ENCODE peak calls at places on chromosomes 13 and 19, in six cellular contexts. One of them, this sample, is unnamed.
A peak's percentile ranks its signal among the peaks of the same experiment; 100 is the strongest.

GRCh38 chr19:1205114-1206062 is at the start of gene STK11:
- DNase-seq in cardiac fibroblast: peak; percentile 99
- DNase-seq in GM20000: peak; percentile 100
- DNase-seq in psoas muscle: peak; percentile 100
- DNase-seq in fibroblast of pulmonary artery: peak; percentile 97
- DNase-seq in AG04450: peak; percentile 90
- DNase-seq in this sample: peak; percentile 100

GRCh38 chr13:41465215-41465907 is 8.0 kb downstream of the RGCC start:
- DNase-seq in cardiac fibroblast: peak; percentile 62
- DNase-seq in GM20000: peak; percentile 84
- DNase-seq in psoas muscle: peak; percentile 58
- DNase-seq in fibroblast of pulmonary artery: peak; percentile 73
- DNase-seq in AG04450: peak; percentile 53
- DNase-seq in this sample: peak; percentile 87

GRCh38 chr13:23656637-23657036 is 86.4 kb downstream of the TNFRSF19 start:
- DNase-seq in cardiac fibroblast: peak; percentile 51
- DNase-seq in GM20000: no peak
- DNase-seq in psoas muscle: no peak
- DNase-seq in fibroblast of pulmonary artery: peak; percentile 77
- DNase-seq in AG04450: peak; percentile 84
- DNase-seq in this sample: peak; percentile 55

GRCh38 chr19:18895038-18895827 is 725 bp downstream of the CERS1 start:
- DNase-seq in cardiac fibroblast: peak; percentile 33
- DNase-seq in GM20000: peak; percentile 77
- DNase-seq in psoas muscle: peak; percentile 57
- DNase-seq in fibroblast of pulmonary artery: peak; percentile 34
- DNase-seq in AG04450: no peak
- DNase-seq in this sample: no peak

GRCh38 chr13:46211116-46211515 is 612 bp upstream of the LRRC63 start:
- DNase-seq in cardiac fibroblast: no peak
- DNase-seq in GM20000: peak; percentile 44
- DNase-seq in psoas muscle: no peak
- DNase-seq in fibroblast of pulmonary artery: no peak
- DNase-seq in AG04450: no peak
- DNase-seq in this sample: peak; percentile 22

GRCh38 chr19:12784394-12784870 is 6.9 kb upstream of the JUNB start:
- DNase-seq in cardiac fibroblast: no peak
- DNase-seq in GM20000: no peak
- DNase-seq in psoas muscle: no peak
- DNase-seq in fibroblast of pulmonary artery: no peak
- DNase-seq in AG04450: no peak
- DNase-seq in this sample: no peak

GRCh38 chr13:44648392-44649117 is 72.4 kb upstream of the TSC22D1 start:
- DNase-seq in cardiac fibroblast: peak; percentile 39
- DNase-seq in GM20000: peak; percentile 55
- DNase-seq in psoas muscle: no peak
- DNase-seq in fibroblast of pulmonary artery: peak; percentile 31
- DNase-seq in AG04450: no peak
- DNase-seq in this sample: peak; percentile 52

GRCh38 chr19:13817018-13817614 is 21.9 kb downstream of the ZSWIM4 start:
- DNase-seq in cardiac fibroblast: no peak
- DNase-seq in GM20000: no peak
- DNase-seq in psoas muscle: no peak
- DNase-seq in fibroblast of pulmonary artery: no peak
- DNase-seq in AG04450: no peak
- DNase-seq in this sample: no peak

GRCh38 chr19:17703823-17704463 is 15.3 kb upstream of the MAP1S start:
- DNase-seq in cardiac fibroblast: peak; percentile 66
- DNase-seq in GM20000: peak; percentile 79
- DNase-seq in psoas muscle: peak; percentile 55
- DNase-seq in fibroblast of pulmonary artery: peak; percentile 66
- DNase-seq in AG04450: no peak
- DNase-seq in this sample: peak; percentile 84

GRCh38 chr13:48038763-48039162 is 1.2 kb downstream of the NUDT15 start:
- DNase-seq in cardiac fibroblast: no peak
- DNase-seq in GM20000: peak; percentile 20
- DNase-seq in psoas muscle: no peak
- DNase-seq in fibroblast of pulmonary artery: no peak
- DNase-seq in AG04450: no peak
- DNase-seq in this sample: peak; percentile 34

GRCh38 chr19:7519411-7520130 is 2.9 kb upstream of the MCOLN1 start:
- DNase-seq in cardiac fibroblast: no peak
- DNase-seq in GM20000: no peak
- DNase-seq in psoas muscle: no peak
- DNase-seq in fibroblast of pulmonary artery: no peak
- DNase-seq in AG04450: no peak
- DNase-seq in this sample: no peak

GRCh38 chr13:112867301-112867711 is 101.7 kb upstream of the MCF2L start:
- DNase-seq in cardiac fibroblast: no peak
- DNase-seq in GM20000: no peak
- DNase-seq in psoas muscle: no peak
- DNase-seq in fibroblast of pulmonary artery: no peak
- DNase-seq in AG04450: no peak
- DNase-seq in this sample: no peak

GRCh38 chr19:55809381-55810058 is 22.3 kb downstream of the NLRP11 start:
- DNase-seq in cardiac fibroblast: peak; percentile 44
- DNase-seq in GM20000: peak; percentile 55
- DNase-seq in psoas muscle: peak; percentile 27
- DNase-seq in fibroblast of pulmonary artery: peak; percentile 53
- DNase-seq in AG04450: no peak
- DNase-seq in this sample: peak; percentile 45

GRCh38 chr19:46337487-46337886 is 9.4 kb upstream of the PPP5C start:
- DNase-seq in cardiac fibroblast: no peak
- DNase-seq in GM20000: no peak
- DNase-seq in psoas muscle: no peak
- DNase-seq in fibroblast of pulmonary artery: no peak
- DNase-seq in AG04450: no peak
- DNase-seq in this sample: no peak

GRCh38 chr19:19259741-19260140 is 13.4 kb downstream of the TM6SF2 start:
- DNase-seq in cardiac fibroblast: no peak
- DNase-seq in GM20000: no peak
- DNase-seq in psoas muscle: no peak
- DNase-seq in fibroblast of pulmonary artery: peak; percentile 26
- DNase-seq in AG04450: no peak
- DNase-seq in this sample: no peak

GRCh38 chr13:43087960-43088580 is 64.7 kb downstream of the DNAJC15 start:
- DNase-seq in cardiac fibroblast: peak; percentile 63
- DNase-seq in GM20000: no peak
- DNase-seq in psoas muscle: no peak
- DNase-seq in fibroblast of pulmonary artery: peak; percentile 65
- DNase-seq in AG04450: no peak
- DNase-seq in this sample: no peak

GRCh38 chr13:32383836-32384618 is 43.9 kb downstream of the N4BP2L1 start:
- DNase-seq in cardiac fibroblast: no peak
- DNase-seq in GM20000: no peak
- DNase-seq in psoas muscle: no peak
- DNase-seq in fibroblast of pulmonary artery: no peak
- DNase-seq in AG04450: no peak
- DNase-seq in this sample: no peak

GRCh38 chr19:41801682-41802317 is 5.4 kb downstream of the CEACAM3 start:
- DNase-seq in cardiac fibroblast: no peak
- DNase-seq in GM20000: no peak
- DNase-seq in psoas muscle: no peak
- DNase-seq in fibroblast of pulmonary artery: no peak
- DNase-seq in AG04450: no peak
- DNase-seq in this sample: no peak

GRCh38 chr19:51181913-51182419 is 39.9 kb downstream of the SIGLEC7 start:
- DNase-seq in cardiac fibroblast: no peak
- DNase-seq in GM20000: no peak
- DNase-seq in psoas muscle: no peak
- DNase-seq in fibroblast of pulmonary artery: no peak
- DNase-seq in AG04450: no peak
- DNase-seq in this sample: no peak

GRCh38 chr19:46413262-46414031 is at the start of gene CCDC8:
- DNase-seq in cardiac fibroblast: peak; percentile 99
- DNase-seq in GM20000: no peak
- DNase-seq in psoas muscle: peak; percentile 75
- DNase-seq in fibroblast of pulmonary artery: peak; percentile 96
- DNase-seq in AG04450: peak; percentile 87
- DNase-seq in this sample: no peak

GRCh38 chr13:45269204-45269603 is 68.4 kb upstream of the KCTD4 start:
- DNase-seq in cardiac fibroblast: peak; percentile 27
- DNase-seq in GM20000: no peak
- DNase-seq in psoas muscle: no peak
- DNase-seq in fibroblast of pulmonary artery: peak; percentile 35
- DNase-seq in AG04450: no peak
- DNase-seq in this sample: no peak

GRCh38 chr19:42089191-42089750 is 13.3 kb downstream of the ZNF574 start:
- DNase-seq in cardiac fibroblast: no peak
- DNase-seq in GM20000: no peak
- DNase-seq in psoas muscle: no peak
- DNase-seq in fibroblast of pulmonary artery: no peak
- DNase-seq in AG04450: no peak
- DNase-seq in this sample: no peak

GRCh38 chr19:45299719-45300118 is 23.0 kb downstream of the CKM start:
- DNase-seq in cardiac fibroblast: no peak
- DNase-seq in GM20000: no peak
- DNase-seq in psoas muscle: no peak
- DNase-seq in fibroblast of pulmonary artery: no peak
- DNase-seq in AG04450: no peak
- DNase-seq in this sample: no peak

GRCh38 chr13:95924389-95924994 is 128.7 kb downstream of the UGGT2 start:
- DNase-seq in cardiac fibroblast: peak; percentile 87
- DNase-seq in GM20000: no peak
- DNase-seq in psoas muscle: no peak
- DNase-seq in fibroblast of pulmonary artery: peak; percentile 90
- DNase-seq in AG04450: peak; percentile 47
- DNase-seq in this sample: no peak

GRCh38 chr13:24203726-24204295 is 43.3 kb downstream of the SPATA13 start:
- DNase-seq in cardiac fibroblast: no peak
- DNase-seq in GM20000: no peak
- DNase-seq in psoas muscle: no peak
- DNase-seq in fibroblast of pulmonary artery: no peak
- DNase-seq in AG04450: no peak
- DNase-seq in this sample: no peak

GRCh38 chr19:991174-991931 is 7.2 kb downstream of the WDR18 start:
- DNase-seq in cardiac fibroblast: peak; percentile 64
- DNase-seq in GM20000: peak; percentile 78
- DNase-seq in psoas muscle: peak; percentile 57
- DNase-seq in fibroblast of pulmonary artery: peak; percentile 53
- DNase-seq in AG04450: no peak
- DNase-seq in this sample: peak; percentile 63

GRCh38 chr19:55210120-55210493 is 806 bp upstream of the PTPRH start:
- DNase-seq in cardiac fibroblast: peak; percentile 85
- DNase-seq in GM20000: no peak
- DNase-seq in psoas muscle: no peak
- DNase-seq in fibroblast of pulmonary artery: peak; percentile 90
- DNase-seq in AG04450: peak; percentile 88
- DNase-seq in this sample: no peak

GRCh38 chr13:26629260-26629659 is 71.8 kb downstream of the WASF3 start:
- DNase-seq in cardiac fibroblast: no peak
- DNase-seq in GM20000: no peak
- DNase-seq in psoas muscle: no peak
- DNase-seq in fibroblast of pulmonary artery: peak; percentile 17
- DNase-seq in AG04450: no peak
- DNase-seq in this sample: no peak
- TF ChIP-seq CTCF in cardiac fibroblast: peak; percentile 19
- TF ChIP-seq CTCF in GM20000: no peak
- TF ChIP-seq CTCF in psoas muscle: no peak
- TF ChIP-seq CTCF in fibroblast of pulmonary artery: peak; percentile 7
- TF ChIP-seq CTCF in AG04450: peak; percentile 6
- TF ChIP-seq CTCF in this sample: no peak

GRCh38 chr19:5355076-5355475 is 14.5 kb upstream of the PTPRS start:
- DNase-seq in cardiac fibroblast: no peak
- DNase-seq in GM20000: no peak
- DNase-seq in psoas muscle: no peak
- DNase-seq in fibroblast of pulmonary artery: no peak
- DNase-seq in AG04450: no peak
- DNase-seq in this sample: no peak
- TF ChIP-seq CTCF in cardiac fibroblast: no peak
- TF ChIP-seq CTCF in GM20000: no peak
- TF ChIP-seq CTCF in psoas muscle: no peak
- TF ChIP-seq CTCF in fibroblast of pulmonary artery: no peak
- TF ChIP-seq CTCF in AG04450: no peak
- TF ChIP-seq CTCF in this sample: no peak

DNA sequence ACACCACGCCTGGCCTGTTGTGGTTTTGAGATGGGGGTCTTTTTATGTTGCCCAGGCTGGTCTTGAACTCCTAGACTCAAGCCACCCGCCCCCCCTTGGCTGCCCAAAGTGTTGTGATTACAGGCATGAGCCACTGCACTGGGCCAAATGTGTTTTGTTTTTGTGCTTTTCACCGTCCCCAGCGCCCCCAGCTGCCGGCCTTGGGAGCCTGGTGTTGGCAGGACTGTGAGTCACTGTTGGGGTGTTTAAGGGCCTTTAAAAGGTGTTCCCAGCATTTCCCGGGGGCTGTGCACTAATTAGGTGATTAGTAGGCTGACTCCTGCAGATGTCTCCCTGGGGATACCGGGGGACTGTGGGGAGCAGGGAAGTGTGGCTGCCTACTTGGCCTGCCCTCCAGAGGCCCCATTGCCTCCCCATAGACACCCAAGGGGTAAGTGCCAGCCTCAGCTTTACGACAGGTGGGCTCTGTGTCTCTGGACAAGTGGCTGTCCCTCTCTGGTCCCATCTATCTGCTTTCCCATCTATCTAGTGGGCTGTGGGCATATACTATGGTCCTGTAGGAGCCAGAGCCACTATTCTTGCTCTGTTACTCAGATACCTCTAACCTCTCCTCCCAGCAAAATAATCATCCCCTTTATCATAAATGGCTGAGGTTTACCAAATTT is 11.8 kb upstream of the TLE5 start:
- DNase-seq in cardiac fibroblast: peak; percentile 52
- DNase-seq in GM20000: no peak
- DNase-seq in psoas muscle: no peak
- DNase-seq in fibroblast of pulmonary artery: peak; percentile 45
- DNase-seq in AG04450: no peak
- DNase-seq in this sample: no peak
- TF ChIP-seq CTCF in cardiac fibroblast: peak; percentile 30
- TF ChIP-seq CTCF in GM20000: no peak
- TF ChIP-seq CTCF in psoas muscle: no peak
- TF ChIP-seq CTCF in fibroblast of pulmonary artery: peak; percentile 33
- TF ChIP-seq CTCF in AG04450: no peak
- TF ChIP-seq CTCF in this sample: peak; percentile 30

DNA sequence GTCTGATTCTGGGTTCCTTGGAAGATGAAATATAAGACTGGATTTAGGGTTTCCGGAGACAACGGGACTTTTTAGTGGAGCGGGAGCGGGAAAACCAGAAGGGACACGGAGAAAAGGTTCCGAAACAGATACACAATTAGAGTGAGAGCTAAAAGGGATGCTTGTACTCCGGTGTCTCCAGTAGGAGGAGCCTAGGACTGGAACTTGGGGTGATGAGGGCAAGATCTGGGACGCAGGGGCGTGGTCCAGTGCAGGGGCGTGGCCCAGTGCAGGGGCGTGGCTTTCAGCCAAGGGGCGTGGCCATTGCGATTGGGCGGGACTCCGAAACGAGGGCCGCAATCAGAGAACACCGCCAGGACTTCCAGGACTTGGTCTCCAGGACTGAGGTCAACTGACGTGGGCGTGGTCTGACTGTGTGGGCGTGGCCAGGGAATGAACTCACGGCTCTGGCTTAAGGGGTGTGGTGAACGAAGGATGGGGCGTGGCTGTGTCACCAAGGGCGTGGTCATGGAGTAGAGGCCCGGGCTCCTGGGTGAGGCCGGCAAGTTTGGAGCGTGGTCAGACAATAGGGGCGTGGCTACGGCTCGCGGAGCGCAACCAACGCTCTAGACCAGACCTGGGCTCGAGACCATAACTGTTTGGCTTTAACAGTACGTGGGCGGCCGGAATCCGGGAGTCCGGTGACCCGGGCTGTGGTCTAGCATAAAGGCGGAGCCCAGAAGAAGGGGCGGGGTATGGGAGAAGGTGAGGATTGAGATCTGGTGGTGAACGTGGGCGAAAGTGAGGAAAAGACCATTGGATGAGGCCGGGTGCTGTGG is at the start of gene DKKL1:
- DNase-seq in cardiac fibroblast: peak; percentile 100
- DNase-seq in GM20000: peak; percentile 92
- DNase-seq in psoas muscle: peak; percentile 99
- DNase-seq in fibroblast of pulmonary artery: peak; percentile 100
- DNase-seq in AG04450: peak; percentile 98
- DNase-seq in this sample: peak; percentile 91
- TF ChIP-seq CTCF in cardiac fibroblast: no peak
- TF ChIP-seq CTCF in GM20000: no peak
- TF ChIP-seq CTCF in psoas muscle: no peak
- TF ChIP-seq CTCF in fibroblast of pulmonary artery: no peak
- TF ChIP-seq CTCF in AG04450: peak; percentile 3
- TF ChIP-seq CTCF in this sample: no peak